ENCODE peak calls at places on chromosomes 7 and 10, in six cellular contexts. B is C1 segment of cervical spinal cord, U is renal cortical epithelial cell, N is astrocyte of the hippocampus, W is NCI-H1092 treated with DMSO at 0.1 percent for 48 hours, K is HFFc6. H is an unnamed sample.

GRCh38 chr7:126778101-126778500 is 474.6 kb downstream of the GRM8 start:
- DNase-seq in K (no peak), W (peak; percentile 99), N (no peak), B (no peak), U (no peak), H (no peak)

GRCh38 chr7:20304366-20304765 is 26.3 kb upstream of the ITGB8 start:
- DNase-seq in K (no peak), N (no peak), B (no peak), W (peak; percentile 59), U (no peak), H (no peak)

GRCh38 chr7:417625-417889 is 102.1 kb downstream of the PDGFA start:
- DNase-seq in K (no peak), B (no peak), W (no peak), N (no peak), U (no peak), H (no peak)

GRCh38 chr10:43078175-43078985 is 1.5 kb downstream of the RET start:
- DNase-seq in N (peak; percentile 8), W (no peak), K (no peak), U (no peak), B (no peak), H (no peak)

GRCh38 chr10:102451105-102451969 is at the start of gene C10orf95:
- DNase-seq in W (peak; percentile 6), K (no peak), B (no peak), N (no peak), U (no peak), H (no peak)

GRCh38 chr10:70974351-70974901 is 86.1 kb upstream of the PCBD1 start:
- DNase-seq in W (no peak), B (no peak), K (peak; percentile 20), U (peak; percentile 9), N (peak; percentile 72), H (no peak)

GRCh38 chr10:13788320-13788600 is 201.5 kb downstream of the PRPF18 start:
- DNase-seq in N (peak; percentile 36), B (no peak), K (no peak), W (no peak), U (no peak), H (no peak)

GRCh38 chr10:119655566-119656001 is 4.4 kb downstream of the BAG3 start:
- DNase-seq in N (peak; percentile 49), W (no peak), K (peak; percentile 87), B (no peak), U (peak; percentile 47), H (peak; percentile 26)

GRCh38 chr7:47580175-47580701 is 1.7 kb downstream of the TNS3 start:
- DNase-seq in N (peak; percentile 32), W (no peak), K (no peak), B (no peak), U (peak; percentile 67), H (no peak)

GRCh38 chr7:141220263-141220662 is 146.4 kb downstream of the TMEM178B start:
- DNase-seq in K (no peak), N (peak; percentile 21), U (peak; percentile 17), B (no peak), W (peak; percentile 83), H (no peak)

GRCh38 chr7:28349637-28350036 is 62.7 kb upstream of the CREB5 start:
- DNase-seq in B (no peak), K (no peak), W (no peak), N (no peak), U (no peak), H (no peak)

GRCh38 chr7:1027285-1028043 is 16.9 kb upstream of the GPR146 start:
- DNase-seq in K (peak; percentile 22), N (peak; percentile 69), B (peak; percentile 52), W (peak; percentile 55), U (peak; percentile 23), H (no peak)

GRCh38 chr7:129785457-129786178 is 167.1 kb downstream of the UBE2H start:
- DNase-seq in U (no peak), N (no peak), W (no peak), K (no peak), B (no peak), H (no peak)

GRCh38 chr10:7705341-7705740 is 2.2 kb downstream of the ITIH2 start:
- DNase-seq in N (no peak), K (no peak), W (no peak), B (no peak), U (no peak), H (no peak)

GRCh38 chr10:123148414-123149161 is 652 bp downstream of the HMX2 start:
- DNase-seq in W (peak; percentile 38), U (no peak), K (no peak), N (no peak), B (no peak), H (no peak)

GRCh38 chr10:133372507-133372906 is 647 bp downstream of the ECHS1 start:
- DNase-seq in U (no peak), N (no peak), W (no peak), B (no peak), K (no peak), H (no peak)

GRCh38 chr10:35423505-35424306 is 87.4 kb downstream of the CCNY start:
- DNase-seq in W (no peak), N (peak; percentile 54), K (peak; percentile 74), B (no peak), U (peak; percentile 77), H (no peak)

GRCh38 chr7:155377837-155378579 is 79.9 kb upstream of the EN2 start:
- DNase-seq in N (peak; percentile 54), K (no peak), B (no peak), W (no peak), U (no peak), H (no peak)

GRCh38 chr10:6927001-6927400 is 346.9 kb upstream of the PRKCQ start:
- DNase-seq in K (no peak), U (no peak), B (no peak), W (no peak), N (no peak), H (no peak)

GRCh38 chr7:19116121-19117080 is 1.0 kb downstream of the TWIST1 start:
- DNase-seq in N (peak; percentile 66), B (no peak), K (no peak), U (no peak), W (peak; percentile 74), H (no peak)

GRCh38 chr10:126021833-126022500 is 125.6 kb downstream of the FANK1 start:
- DNase-seq in B (no peak), K (no peak), N (no peak), U (peak; percentile 67), W (no peak), H (no peak)

GRCh38 chr10:97763411-97763810 is 8.4 kb downstream of the SFRP5 start:
- DNase-seq in W (no peak), B (no peak), K (no peak), U (no peak), N (no peak), H (no peak)

GRCh38 chr10:86357041-86357440 is 9.6 kb downstream of the GRID1 start:
- DNase-seq in K (no peak), W (no peak), B (peak; percentile 65), N (no peak), U (no peak), H (no peak)

GRCh38 chr7:92916751-92917369 is 80.5 kb upstream of the CDK6 start:
- DNase-seq in U (peak; percentile 89), B (no peak), W (peak; percentile 27), K (peak; percentile 67), N (peak; percentile 97), H (no peak)

GRCh38 chr7:124085168-124085567 is 52.3 kb upstream of the TMEM229A start:
- DNase-seq in U (peak; percentile 41), W (peak; percentile 15), N (peak; percentile 48), K (no peak), B (peak; percentile 22), H (no peak)

GRCh38 chr10:133421336-133422222 is 2.8 kb downstream of the SPRN start:
- DNase-seq in K (no peak), B (no peak), U (no peak), W (no peak), N (no peak), H (no peak)

GRCh38 chr10:15744217-15744865 is 24.6 kb upstream of the ITGA8 start:
- DNase-seq in B (no peak), K (peak; percentile 45), N (peak; percentile 37), W (no peak), U (peak; percentile 56), H (no peak)

GRCh38 chr7:37052673-37053072 is 328.4 kb upstream of the AOAH start:
- DNase-seq in K (no peak), B (no peak), N (peak; percentile 66), W (no peak), U (peak; percentile 29), H (peak; percentile 5)

GRCh38 chr10:50234486-50234885 is 16.8 kb downstream of the ASAH2 start:
- DNase-seq in N (no peak), U (no peak), K (no peak), B (no peak), W (no peak), H (no peak)

GRCh38 chr7:155349601-155350331 is 52.1 kb downstream of the INSIG1 start:
- DNase-seq in K (no peak), W (no peak), N (no peak), B (no peak), U (no peak), H (no peak)

GRCh38 chr7:140209866-140210609 is 33.3 kb upstream of the KDM7A start:
- DNase-seq in K (no peak), U (no peak), B (no peak), N (no peak), W (no peak), H (peak; percentile 51)

GRCh38 chr7:138575897-138576428 is 115.9 kb downstream of the TRIM24 start:
- DNase-seq in U (no peak), W (no peak), N (no peak), K (no peak), B (no peak), H (no peak)

GRCh38 chr7:98156700-98157099 is 50.0 kb downstream of the LMTK2 start:
- DNase-seq in B (no peak), W (no peak), K (no peak), N (no peak), U (no peak), H (no peak)

GRCh38 chr7:135853499-135853898 is 104.9 kb upstream of the FAM180A start:
- DNase-seq in N (peak; percentile 30), U (peak; percentile 94), B (no peak), W (no peak), K (peak; percentile 42), H (no peak)

GRCh38 chr7:100035865-100036264 is 13.7 kb upstream of the ZSCAN21 start:
- DNase-seq in N (no peak), W (no peak), B (no peak), K (no peak), U (no peak), H (no peak)

GRCh38 chr10:3467052-3467906 is 294.7 kb upstream of the PITRM1 start:
- DNase-seq in U (peak; percentile 100), W (no peak), B (peak; percentile 30), N (peak; percentile 97), K (peak; percentile 96), H (no peak)

GRCh38 chr10:63523015-63523414 is 1.8 kb downstream of the REEP3 start:
- DNase-seq in U (no peak), K (no peak), B (no peak), N (no peak), W (no peak), H (no peak)